ENCODE peak calls at places on chromosome 19, in seven cellular contexts. One of them, this sample, is unnamed.

GRCh38 chr19:18949858-18950257 is 8.8 kb upstream of the HOMER3 start:
- DNase-seq in H1: no peak
- DNase-seq in K562: no peak
- DNase-seq in GM12878: no peak
- DNase-seq in A549: no peak
- DNase-seq in SK-N-SH: no peak
- DNase-seq in HepG2: no peak
- DNase-seq in this sample: no peak

GRCh38 chr19:18122860-18123795 is 25.6 kb downstream of the MAST3 start:
- DNase-seq in H1: no peak
- DNase-seq in K562: no peak
- DNase-seq in GM12878: no peak
- DNase-seq in A549: no peak
- DNase-seq in SK-N-SH: no peak
- DNase-seq in HepG2: no peak
- DNase-seq in this sample: no peak

GRCh38 chr19:5321851-5322681 is 18.5 kb downstream of the PTPRS start:
- DNase-seq in H1: no peak
- DNase-seq in K562: peak; percentile 67
- DNase-seq in GM12878: peak; percentile 72
- DNase-seq in A549: no peak
- DNase-seq in SK-N-SH: peak; percentile 51
- DNase-seq in HepG2: no peak
- DNase-seq in this sample: no peak

GRCh38 chr19:1102407-1103106 is 1.2 kb upstream of the GPX4 start:
- DNase-seq in H1: no peak
- DNase-seq in K562: no peak
- DNase-seq in GM12878: peak; percentile 93
- DNase-seq in A549: no peak
- DNase-seq in SK-N-SH: no peak
- DNase-seq in HepG2: peak; percentile 91
- DNase-seq in this sample: peak; percentile 100

GRCh38 chr19:36182612-36183454 is 30.6 kb upstream of the COX7A1 start:
- DNase-seq in H1: no peak
- DNase-seq in K562: no peak
- DNase-seq in GM12878: no peak
- DNase-seq in A549: no peak
- DNase-seq in SK-N-SH: no peak
- DNase-seq in HepG2: no peak
- DNase-seq in this sample: peak; percentile 77

GRCh38 chr19:18128044-18128443 is 24.9 kb upstream of the PIK3R2 start:
- DNase-seq in H1: no peak
- DNase-seq in K562: no peak
- DNase-seq in GM12878: no peak
- DNase-seq in A549: no peak
- DNase-seq in SK-N-SH: no peak
- DNase-seq in HepG2: no peak
- DNase-seq in this sample: peak; percentile 33

GRCh38 chr19:45506991-45507863 is at the start of gene VASP:
- DNase-seq in H1: peak; percentile 89
- DNase-seq in K562: peak; percentile 84
- DNase-seq in GM12878: peak; percentile 70
- DNase-seq in A549: peak; percentile 90
- DNase-seq in SK-N-SH: peak; percentile 88
- DNase-seq in HepG2: peak; percentile 73
- DNase-seq in this sample: peak; percentile 77

GRCh38 chr19:48812094-48812929 is 1.5 kb upstream of the BCAT2 start:
- DNase-seq in H1: peak; percentile 89
- DNase-seq in K562: peak; percentile 99
- DNase-seq in GM12878: no peak
- DNase-seq in A549: peak; percentile 66
- DNase-seq in SK-N-SH: peak; percentile 97
- DNase-seq in HepG2: peak; percentile 37
- DNase-seq in this sample: peak; percentile 13

GRCh38 chr19:13633109-13633508 is 126.8 kb upstream of the CACNA1A start:
- DNase-seq in H1: no peak
- DNase-seq in K562: no peak
- DNase-seq in GM12878: no peak
- DNase-seq in A549: no peak
- DNase-seq in SK-N-SH: no peak
- DNase-seq in HepG2: peak; percentile 64
- DNase-seq in this sample: peak; percentile 79

GRCh38 chr19:34341935-34342680 is 22.9 kb upstream of the GPI start:
- DNase-seq in H1: no peak
- DNase-seq in K562: no peak
- DNase-seq in GM12878: no peak
- DNase-seq in A549: no peak
- DNase-seq in SK-N-SH: no peak
- DNase-seq in HepG2: no peak
- DNase-seq in this sample: no peak

GRCh38 chr19:34343751-34344150 is 21.2 kb upstream of the GPI start:
- DNase-seq in H1: no peak
- DNase-seq in K562: no peak
- DNase-seq in GM12878: no peak
- DNase-seq in A549: no peak
- DNase-seq in SK-N-SH: no peak
- DNase-seq in HepG2: no peak
- DNase-seq in this sample: no peak

GRCh38 chr19:34347561-34348165 is 17.3 kb upstream of the GPI start:
- DNase-seq in H1: no peak
- DNase-seq in K562: no peak
- DNase-seq in GM12878: no peak
- DNase-seq in A549: no peak
- DNase-seq in SK-N-SH: no peak
- DNase-seq in HepG2: no peak
- DNase-seq in this sample: no peak

GRCh38 chr19:34348899-34349487 is 16.0 kb upstream of the GPI start:
- DNase-seq in H1: no peak
- DNase-seq in K562: no peak
- DNase-seq in GM12878: no peak
- DNase-seq in A549: no peak
- DNase-seq in SK-N-SH: no peak
- DNase-seq in HepG2: no peak
- DNase-seq in this sample: no peak

GRCh38 chr19:34345934-34346333 is 19.1 kb upstream of the GPI start:
- DNase-seq in H1: peak; percentile 93
- DNase-seq in K562: peak; percentile 78
- DNase-seq in GM12878: no peak
- DNase-seq in A549: peak; percentile 91
- DNase-seq in SK-N-SH: peak; percentile 86
- DNase-seq in HepG2: peak; percentile 63
- DNase-seq in this sample: peak; percentile 63
- TF ChIP-seq RAD21 in H1: peak; percentile 85
- TF ChIP-seq RAD21 in K562: peak; percentile 73
- TF ChIP-seq RAD21 in GM12878: peak; percentile 62
- TF ChIP-seq RAD21 in A549: peak; percentile 50
- TF ChIP-seq RAD21 in SK-N-SH: peak; percentile 57
- TF ChIP-seq RAD21 in HepG2: peak; percentile 73
- TF ChIP-seq RAD21 in this sample: peak; percentile 79

DNA sequence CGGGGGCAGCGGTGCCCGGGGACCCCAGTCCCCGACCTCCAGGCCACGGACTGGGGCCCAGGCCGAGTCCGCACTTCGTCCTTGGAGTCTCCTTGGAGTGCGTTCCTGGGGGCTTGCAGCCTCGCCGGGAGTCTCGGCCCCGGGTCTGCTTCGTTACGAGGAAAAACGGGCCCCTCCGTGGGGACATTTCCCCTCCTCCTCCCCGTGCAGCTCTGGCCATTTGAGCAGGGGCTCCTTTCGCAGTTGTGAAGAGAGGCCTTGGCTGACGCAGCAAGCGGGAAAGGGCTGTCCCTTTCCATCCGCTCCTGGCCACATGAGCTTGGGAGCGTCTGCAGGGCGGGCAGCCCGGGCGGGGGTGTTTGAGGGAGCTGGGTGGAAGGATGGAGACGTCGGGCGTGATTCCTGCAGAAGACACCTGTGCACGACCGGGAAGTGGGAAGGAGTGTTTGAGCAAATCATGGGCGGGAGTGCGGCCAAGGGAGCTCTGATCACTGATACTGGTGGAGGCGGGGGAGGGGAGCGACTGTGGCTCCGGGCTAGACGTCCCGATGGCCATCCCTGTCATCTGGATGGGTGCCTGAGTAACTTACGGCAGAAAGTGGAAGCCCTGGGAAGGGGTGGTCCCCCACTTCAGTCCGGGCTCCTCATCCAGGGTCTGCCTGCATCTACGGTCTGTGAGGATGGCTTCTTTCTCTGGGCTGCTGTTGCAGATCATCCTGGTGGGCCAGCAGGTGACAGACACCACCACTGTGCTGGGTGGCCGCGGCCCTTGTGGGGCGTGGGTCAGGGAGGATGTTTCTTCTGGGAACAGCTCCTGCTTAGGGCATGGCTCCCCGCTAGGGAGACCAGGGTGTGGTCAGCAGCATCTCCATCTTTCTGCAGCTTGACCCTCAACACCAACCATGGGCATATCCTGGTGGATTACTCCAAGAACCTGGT is 736 bp downstream of the GPI start:
- DNase-seq in H1: peak; percentile 60
- DNase-seq in K562: peak; percentile 64
- DNase-seq in GM12878: no peak
- DNase-seq in A549: no peak
- DNase-seq in SK-N-SH: peak; percentile 67
- DNase-seq in HepG2: no peak
- DNase-seq in this sample: peak; percentile 32
- TF ChIP-seq RFX5 in H1: no peak
- TF ChIP-seq RFX5 in K562: no peak
- TF ChIP-seq RFX5 in GM12878: no peak
- TF ChIP-seq RFX5 in A549: no peak
- TF ChIP-seq RFX5 in SK-N-SH: no peak
- TF ChIP-seq RFX5 in HepG2: no peak
- TF ChIP-seq RFX5 in this sample: no peak

DNA sequence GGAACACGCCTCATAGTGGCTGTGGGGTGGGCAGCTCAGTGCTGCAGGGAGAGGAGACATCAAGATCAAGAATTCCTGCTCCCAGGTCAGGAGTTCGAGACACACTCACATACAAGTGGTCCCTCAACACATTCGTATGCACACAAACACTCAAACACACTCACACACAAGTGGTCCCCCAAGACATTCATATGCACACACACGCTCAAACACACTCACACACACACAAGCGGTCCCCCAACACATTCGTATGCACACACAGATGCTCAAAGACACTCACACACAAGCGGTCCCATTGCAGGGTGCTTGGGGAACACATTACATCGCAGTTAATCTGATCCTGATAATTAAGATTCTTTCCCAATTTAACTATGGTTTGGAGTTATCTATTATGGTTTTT is 28.2 kb downstream of the FCGBP start:
- DNase-seq in H1: no peak
- DNase-seq in K562: no peak
- DNase-seq in GM12878: no peak
- DNase-seq in A549: no peak
- DNase-seq in SK-N-SH: no peak
- DNase-seq in HepG2: no peak
- DNase-seq in this sample: no peak
- TF ChIP-seq RAD21 in H1: no peak
- TF ChIP-seq RAD21 in K562: no peak
- TF ChIP-seq RAD21 in GM12878: no peak
- TF ChIP-seq RAD21 in A549: no peak
- TF ChIP-seq RAD21 in SK-N-SH: no peak
- TF ChIP-seq RAD21 in HepG2: no peak
- TF ChIP-seq RAD21 in this sample: no peak

DNA sequence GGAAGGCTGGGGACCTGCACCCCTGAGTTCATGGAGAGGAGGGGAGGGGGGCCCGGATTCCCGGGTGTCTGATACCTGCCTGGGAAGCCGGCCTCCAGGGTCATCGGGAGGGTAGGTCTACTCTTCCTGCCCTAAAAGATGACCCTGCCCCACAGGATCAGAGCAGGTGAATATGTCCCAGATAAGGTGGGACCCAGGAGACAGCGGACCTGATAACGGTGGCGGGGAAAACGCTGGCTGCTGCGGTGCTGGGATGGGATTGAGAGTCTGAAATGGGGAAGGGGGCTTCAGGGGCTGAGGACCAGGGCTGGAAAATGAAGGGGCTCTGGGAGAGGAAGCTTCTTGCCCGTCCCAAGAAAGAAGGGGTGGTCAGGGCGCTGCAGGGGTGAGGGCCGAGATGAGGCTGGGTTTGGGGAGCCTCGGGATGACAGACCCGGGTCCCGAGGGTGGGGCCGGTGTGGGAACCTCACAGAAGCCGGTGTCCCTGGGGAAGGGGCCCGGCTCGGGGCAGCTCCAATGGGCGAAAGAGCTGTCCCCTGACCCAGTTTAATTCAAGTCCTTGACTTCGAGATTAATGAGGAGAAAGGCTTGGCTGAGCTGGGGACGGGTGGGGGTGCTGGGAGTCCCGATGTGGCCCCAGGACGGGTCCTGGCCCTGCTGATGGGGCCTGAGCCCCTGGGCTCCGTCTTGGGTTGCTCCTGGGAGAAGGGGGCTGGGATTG is 797 bp downstream of the TTYH1 start:
- DNase-seq in H1: peak; percentile 60
- DNase-seq in K562: peak; percentile 5
- DNase-seq in GM12878: no peak
- DNase-seq in A549: no peak
- DNase-seq in SK-N-SH: no peak
- DNase-seq in HepG2: no peak
- DNase-seq in this sample: no peak
- TF ChIP-seq RFX5 in H1: no peak
- TF ChIP-seq RFX5 in K562: no peak
- TF ChIP-seq RFX5 in GM12878: no peak
- TF ChIP-seq RFX5 in A549: no peak
- TF ChIP-seq RFX5 in SK-N-SH: no peak
- TF ChIP-seq RFX5 in HepG2: no peak
- TF ChIP-seq RFX5 in this sample: no peak

DNA sequence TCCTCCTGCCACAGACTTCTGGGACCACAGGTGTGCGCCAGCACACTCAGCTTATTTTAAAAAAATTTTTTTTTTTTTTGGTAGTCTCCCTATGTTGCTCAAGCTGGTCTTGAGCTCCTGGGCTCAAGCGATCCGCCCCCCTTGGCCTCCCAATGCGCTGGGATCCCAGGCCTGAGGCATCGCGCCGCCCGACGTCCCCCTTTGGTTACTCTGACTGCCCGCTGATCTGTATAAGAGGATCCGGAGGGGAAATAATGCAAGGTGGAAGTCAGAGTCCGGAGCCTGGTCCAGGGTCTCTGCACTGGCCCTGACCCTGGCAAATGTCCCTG is 486 bp upstream of the ZNF805 start:
- DNase-seq in H1: no peak
- DNase-seq in K562: peak; percentile 15
- DNase-seq in GM12878: no peak
- DNase-seq in A549: no peak
- DNase-seq in SK-N-SH: no peak
- DNase-seq in HepG2: no peak
- DNase-seq in this sample: no peak
- TF ChIP-seq RAD21 in H1: no peak
- TF ChIP-seq RAD21 in K562: no peak
- TF ChIP-seq RAD21 in GM12878: no peak
- TF ChIP-seq RAD21 in A549: no peak
- TF ChIP-seq RAD21 in SK-N-SH: no peak
- TF ChIP-seq RAD21 in HepG2: no peak
- TF ChIP-seq RAD21 in this sample: no peak